ENCODE peak calls at places on chromosomes 6 and 20, in four cellular contexts. O, H, P and F are unnamed samples.

GRCh38 chr6:131960371-131961133 is 9.4 kb upstream of the CCN2 start:
- DNase-seq in P (no peak), H (no peak), O (no peak), F (no peak)

GRCh38 chr20:45539382-45539781 is at the start of gene WFDC6:
- DNase-seq in P (no peak), O (no peak), H (no peak), F (no peak)

GRCh38 chr6:126720326-126720725 is 380.4 kb downstream of the CENPW start:
- DNase-seq in P (no peak), H (no peak), O (no peak), F (no peak)

GRCh38 chr6:3509326-3509725 is 52.5 kb upstream of the SLC22A23 start:
- DNase-seq in O (no peak), P (no peak), H (no peak), F (no peak)

GRCh38 chr6:11317885-11318771 is 85.7 kb upstream of the NEDD9 start:
- DNase-seq in P (peak; percentile 87), O (no peak), H (no peak), F (peak; percentile 64)

GRCh38 chr20:32925481-32926196 is 66.9 kb downstream of the EFCAB8 start:
- DNase-seq in P (no peak), O (no peak), H (no peak), F (no peak)

GRCh38 chr20:23022849-23023248 is 12.3 kb upstream of the SSTR4 start:
- DNase-seq in H (no peak), P (no peak), O (no peak), F (no peak)

GRCh38 chr6:169669147-169669546 is 32.7 kb downstream of the WDR27 start:
- DNase-seq in H (no peak), O (no peak), P (no peak), F (no peak)

GRCh38 chr20:57361517-57361916 is 10.5 kb downstream of the RAE1 start:
- DNase-seq in H (no peak), P (no peak), O (no peak), F (no peak)

GRCh38 chr20:5864873-5865582 is 85.3 kb downstream of the TRMT6 start:
- DNase-seq in O (no peak), P (no peak), H (no peak), F (no peak)

GRCh38 chr6:109393882-109394281 is 11.6 kb upstream of the CD164 start:
- DNase-seq in P (no peak), H (no peak), O (no peak), F (no peak)

GRCh38 chr20:31909253-31910070 is 39.0 kb downstream of the TTLL9 start:
- DNase-seq in H (no peak), P (no peak), O (no peak), F (no peak)

GRCh38 chr20:57133926-57134650 is 132.4 kb downstream of the BMP7 start:
- DNase-seq in P (no peak), O (no peak), H (no peak), F (no peak)

GRCh38 chr6:127192911-127193503 is 73.7 kb upstream of the RNF146 start:
- DNase-seq in P (no peak), O (no peak), H (no peak), F (no peak)

GRCh38 chr6:25007269-25007699 is 71.5 kb upstream of the RIPOR2 start:
- DNase-seq in O (no peak), H (no peak), P (no peak), F (no peak)

GRCh38 chr6:120363429-120363828 is 970.9 kb downstream of the TBC1D32 start:
- DNase-seq in O (no peak), P (no peak), H (no peak), F (no peak)

GRCh38 chr6:54737247-54737646 is 109.3 kb upstream of the FAM83B start:
- DNase-seq in O (no peak), P (no peak), H (no peak), F (no peak)

GRCh38 chr6:116888732-116889360 is 11.8 kb downstream of the RFX6 start:
- DNase-seq in H (no peak), O (no peak), P (no peak), F (no peak)

GRCh38 chr6:94341173-94341572 is 921.8 kb upstream of the EPHA7 start:
- DNase-seq in H (no peak), P (no peak), O (no peak), F (no peak)

GRCh38 chr6:131059486-131059885 is 3.6 kb downstream of the EPB41L2 start:
- DNase-seq in O (no peak), H (no peak), P (no peak), F (no peak)

GRCh38 chr6:155528335-155528734 is 72.7 kb upstream of the NOX3 start:
- DNase-seq in H (no peak), P (no peak), O (no peak), F (no peak)

GRCh38 chr20:400121-400450 is 8.0 kb upstream of the RBCK1 start:
- DNase-seq in P (no peak), H (no peak), O (no peak), F (no peak)

GRCh38 chr6:27505209-27506027 is 32.5 kb upstream of the ZNF184 start:
- DNase-seq in H (no peak), O (peak; percentile 13), P (peak; percentile 79), F (no peak)

GRCh38 chr6:14270925-14271791 is 153.6 kb downstream of the CD83 start:
- DNase-seq in P (no peak), H (no peak), O (no peak), F (no peak)